ENCODE peak calls at places on chromosomes 12 and 14, in four cellular contexts. Q, L, J and T are unnamed samples.

GRCh38 chr14:39469094-39469710 is 37.0 kb upstream of the FBXO33 start:
- DNase-seq in L (no peak), Q (no peak), J (peak), T (no peak)

GRCh38 chr12:108215458-108215857 is 86.4 kb downstream of the WSCD2 start:
- DNase-seq in L (no peak), J (no peak), Q (no peak), T (no peak)

GRCh38 chr14:104665663-104666522 is 23.5 kb upstream of the INF2 start:
- DNase-seq in Q (no peak), J (no peak), L (no peak), T (no peak)

GRCh38 chr12:48796976-48797375 is 8.1 kb upstream of the ADCY6 start:
- DNase-seq in J (no peak), L (no peak), Q (no peak), T (no peak)

GRCh38 chr12:12881495-12881894 is 9.9 kb upstream of the GPRC5A start:
- DNase-seq in Q (no peak), J (peak), L (no peak), T (no peak)

GRCh38 chr14:94539181-94539580 is 22.1 kb upstream of the SERPINA4 start:
- DNase-seq in Q (no peak), J (no peak), L (no peak), T (no peak)

GRCh38 chr12:105418821-105419291 is 88.4 kb downstream of the C12orf75 start:
- DNase-seq in J (no peak), L (no peak), Q (no peak), T (no peak)

GRCh38 chr12:122062832-122063690 is 15.5 kb upstream of the MLXIP start:
- DNase-seq in J (peak), L (no peak), Q (no peak), T (no peak)

GRCh38 chr12:123951467-123951866 is 21.2 kb downstream of the CCDC92 start:
- DNase-seq in Q (no peak), L (no peak), J (no peak), T (no peak)

GRCh38 chr12:7190268-7191055 is 976 bp downstream of the PEX5 start:
- DNase-seq in L (no peak), Q (no peak), J (peak), T (no peak)

GRCh38 chr12:22700126-22700525 is 75.2 kb downstream of the ETNK1 start:
- DNase-seq in L (peak), Q (no peak), J (peak), T (peak)

GRCh38 chr12:80704430-80704829 is 3.0 kb upstream of the MYF6 start:
- DNase-seq in J (no peak), Q (no peak), L (no peak), T (no peak)

GRCh38 chr14:80003138-80003537 is 208.2 kb downstream of the DIO2 start:
- DNase-seq in L (no peak), J (peak), Q (no peak), T (no peak)

GRCh38 chr14:93023039-93023438 is 92.7 kb downstream of the ITPK1 start:
- DNase-seq in J (peak), Q (no peak), L (no peak), T (no peak)

GRCh38 chr12:12901158-12901791 is 9.9 kb downstream of the GPRC5A start:
- DNase-seq in Q (no peak), J (peak), L (peak), T (peak)

GRCh38 chr12:54415223-54415929 is 3.7 kb downstream of the ITGA5 start:
- DNase-seq in L (no peak), J (peak), Q (no peak), T (no peak)

GRCh38 chr14:34252227-34252626 is 209.8 kb downstream of the SPTSSA start:
- DNase-seq in J (peak), L (no peak), Q (no peak), T (no peak)

GRCh38 chr14:21668377-21668776 is 5.2 kb downstream of the OR4E1 start:
- DNase-seq in Q (no peak), L (no peak), J (peak), T (peak)

GRCh38 chr14:36723551-36723950 is 61.9 kb downstream of the PAX9 start:
- DNase-seq in J (no peak), L (no peak), Q (no peak), T (no peak)

GRCh38 chr12:121365416-121366062 is 13.3 kb upstream of the ANAPC5 start:
- DNase-seq in Q (no peak), L (no peak), J (no peak), T (no peak)

GRCh38 chr14:89936654-89937185 is 17.8 kb downstream of the EFCAB11 start:
- DNase-seq in J (no peak), Q (no peak), L (no peak), T (no peak)

GRCh38 chr14:54762296-54762695 is 140.3 kb downstream of the GCH1 start:
- DNase-seq in L (no peak), Q (no peak), J (peak), T (no peak)

GRCh38 chr14:35341454-35342159 is 49.4 kb downstream of the PSMA6 start:
- DNase-seq in Q (peak), J (peak), L (no peak), T (peak)